ENCODE peak calls at places on chromosomes 5 and 9, in eight cellular contexts. O is hepatocyte; R is esophagus squamous epithelium; T is CD4-positive, alpha-beta memory T cell; U is mesendoderm; V is fibroblast of lung; D is psoas muscle; X is brain microvascular endothelial cell. C is an unnamed sample.
A peak's percentile ranks its signal among the peaks of the same experiment; 100 is the strongest.

GRCh38 chr5:53568868-53569267 is 8.4 kb downstream of the NDUFS4 start:
- DNase-seq in X (no peak), D (no peak), O (no peak), T (no peak), V (peak; percentile 14), R (no peak), U (no peak), C (no peak)

GRCh38 chr5:125700380-125700856 is 722.8 kb upstream of the GRAMD2B start:
- DNase-seq in V (peak; percentile 37), X (no peak), D (no peak), U (no peak), R (no peak), T (no peak), O (peak; percentile 29), C (no peak)

GRCh38 chr5:79853003-79853402 is 138.1 kb downstream of the MTX3 start:
- DNase-seq in T (no peak), D (no peak), O (no peak), U (no peak), X (no peak), V (no peak), R (no peak), C (no peak)

GRCh38 chr5:7047862-7048261 is 334.6 kb downstream of the TENT4A start:
- DNase-seq in R (no peak), V (no peak), O (peak; percentile 30), T (no peak), X (no peak), U (no peak), D (no peak), C (no peak)

GRCh38 chr9:87567047-87567446 is 69.4 kb downstream of the DAPK1 start:
- DNase-seq in V (no peak), T (no peak), R (no peak), O (no peak), X (no peak), D (no peak), U (peak; percentile 48), C (no peak)

GRCh38 chr5:83653669-83654068 is 67.0 kb downstream of the HAPLN1 start:
- DNase-seq in D (no peak), T (no peak), X (no peak), U (no peak), V (no peak), R (no peak), O (no peak), C (no peak)

GRCh38 chr9:128558431-128559310 is 6.3 kb downstream of the SPTAN1 start:
- DNase-seq in D (peak; percentile 85), V (peak; percentile 92), X (peak; percentile 95), U (peak; percentile 97), T (no peak), O (peak; percentile 77), R (no peak), C (peak; percentile 89)

GRCh38 chr9:6689893-6690634 is 44.5 kb upstream of the GLDC start:
- DNase-seq in T (no peak), X (no peak), U (no peak), D (no peak), O (no peak), R (no peak), V (no peak), C (no peak)

GRCh38 chr9:110655723-110656641 is 12.6 kb upstream of the MUSK start:
- DNase-seq in D (peak; percentile 56), T (no peak), V (peak; percentile 90), X (peak; percentile 14), O (no peak), U (no peak), R (no peak), C (no peak)

GRCh38 chr5:175620527-175620926 is 37.3 kb upstream of the HRH2 start:
- DNase-seq in O (no peak), V (no peak), D (no peak), U (no peak), T (no peak), R (no peak), X (no peak), C (no peak)

GRCh38 chr9:135219676-135220600 is 132.5 kb downstream of the OLFM1 start:
- DNase-seq in V (no peak), D (peak; percentile 16), T (no peak), O (no peak), R (no peak), U (no peak), X (no peak), C (no peak)

GRCh38 chr5:65867509-65868195 is 58.7 kb upstream of the ERBIN start:
- DNase-seq in T (peak; percentile 5), V (no peak), U (peak; percentile 51), D (no peak), O (no peak), R (no peak), X (peak; percentile 38), C (no peak)

GRCh38 chr9:69174645-69175487 is 789 bp downstream of the TJP2 start:
- DNase-seq in R (no peak), V (peak; percentile 93), O (peak; percentile 76), D (peak; percentile 75), T (no peak), X (peak; percentile 97), U (peak; percentile 74), C (peak; percentile 79)

GRCh38 chr9:101605547-101605946 is 10.8 kb upstream of the PPP3R2 start:
- DNase-seq in T (no peak), U (no peak), R (no peak), O (no peak), V (no peak), D (no peak), X (no peak), C (no peak)

GRCh38 chr9:36798350-36799065 is 225.8 kb downstream of the MELK start:
- DNase-seq in O (no peak), R (no peak), X (no peak), T (no peak), D (no peak), V (no peak), U (peak; percentile 38), C (no peak)

GRCh38 chr5:122906768-122907167 is 61.4 kb downstream of the SNX24 start:
- DNase-seq in U (peak; percentile 36), O (no peak), X (peak; percentile 60), V (peak; percentile 15), T (no peak), R (no peak), D (no peak), C (no peak)

GRCh38 chr9:124596172-124596839 is 89.1 kb upstream of the NR5A1 start:
- DNase-seq in T (no peak), D (no peak), O (no peak), V (no peak), X (no peak), U (no peak), R (no peak), C (no peak)

GRCh38 chr9:83582026-83582425 is 40.9 kb upstream of the IDNK start:
- DNase-seq in D (no peak), T (no peak), X (peak; percentile 57), U (no peak), V (peak; percentile 49), R (no peak), O (no peak), C (peak; percentile 40)

GRCh38 chr9:128124873-128125574 is 2.5 kb downstream of the PTGES2 start:
- DNase-seq in V (peak; percentile 54), U (peak; percentile 86), R (no peak), X (peak; percentile 39), D (peak; percentile 74), O (peak; percentile 76), T (no peak), C (no peak)

GRCh38 chr5:82815871-82816270 is 261.3 kb downstream of the TMEM167A start:
- DNase-seq in D (no peak), O (no peak), U (no peak), X (peak; percentile 37), V (peak; percentile 57), T (no peak), R (no peak), C (no peak)

GRCh38 chr9:91417602-91418218 is 5.9 kb downstream of the NFIL3 start:
- DNase-seq in O (no peak), V (peak; percentile 52), R (no peak), D (no peak), T (no peak), U (no peak), X (no peak), C (no peak)
- H3K4me3 ChIP-seq in O (no peak overlapping the region), V (no peak overlapping the region), R (no peak overlapping the region), D (peak overlapping the region; percentile 87), T (no peak overlapping the region), U (no peak overlapping the region), X (no peak overlapping the region), C (no peak overlapping the region)

GRCh38 chr9:113560621-113560915 is 97.0 kb downstream of the RGS3 start:
- DNase-seq in T (no peak), D (no peak), O (no peak), U (no peak), R (no peak), V (no peak), X (no peak), C (no peak)

GRCh38 chr9:113558632-113559502 is 95.3 kb downstream of the RGS3 start:
- DNase-seq in U (no peak), X (peak; percentile 67), T (no peak), O (peak; percentile 65), V (peak; percentile 98), D (peak; percentile 83), R (no peak), C (no peak)

GRCh38 chr9:113556877-113557593 is 93.5 kb downstream of the RGS3 start:
- DNase-seq in T (no peak), R (no peak), D (no peak), V (peak; percentile 49), U (no peak), X (no peak), O (no peak), C (no peak)

GRCh38 chr9:113562653-113563381 is 99.3 kb downstream of the RGS3 start:
- DNase-seq in V (no peak), T (no peak), D (peak; percentile 22), U (no peak), R (no peak), O (no peak), X (no peak), C (no peak)

GRCh38 chr9:113559834-113560620 is 96.5 kb downstream of the RGS3 start:
- DNase-seq in U (no peak), R (no peak), V (no peak), T (no peak), X (no peak), D (peak; percentile 46), O (no peak), C (no peak)
- H3K4me3 ChIP-seq in U (no peak overlapping the region), R (no peak overlapping the region), V (no peak overlapping the region), T (no peak overlapping the region), X (no peak overlapping the region), D (no peak overlapping the region), O (no peak overlapping the region), C (no peak overlapping the region)

GRCh38 chr5:177132504-177133118 is 962 bp upstream of the NSD1 start:
- DNase-seq in O (peak; percentile 47), V (peak; percentile 23), D (peak; percentile 69), R (no peak), T (no peak), X (no peak), U (peak; percentile 84), C (no peak)
- H3K4me3 ChIP-seq in O (peak overlapping the region; percentile 26), V (no peak overlapping the region), D (peak overlapping the region; percentile 93), R (peak overlapping the region; percentile 86), T (peak overlapping the region; percentile 47), X (peak overlapping the region; percentile 66), U (peak overlapping the region; percentile 88), C (peak overlapping the region; percentile 19)

DNA sequence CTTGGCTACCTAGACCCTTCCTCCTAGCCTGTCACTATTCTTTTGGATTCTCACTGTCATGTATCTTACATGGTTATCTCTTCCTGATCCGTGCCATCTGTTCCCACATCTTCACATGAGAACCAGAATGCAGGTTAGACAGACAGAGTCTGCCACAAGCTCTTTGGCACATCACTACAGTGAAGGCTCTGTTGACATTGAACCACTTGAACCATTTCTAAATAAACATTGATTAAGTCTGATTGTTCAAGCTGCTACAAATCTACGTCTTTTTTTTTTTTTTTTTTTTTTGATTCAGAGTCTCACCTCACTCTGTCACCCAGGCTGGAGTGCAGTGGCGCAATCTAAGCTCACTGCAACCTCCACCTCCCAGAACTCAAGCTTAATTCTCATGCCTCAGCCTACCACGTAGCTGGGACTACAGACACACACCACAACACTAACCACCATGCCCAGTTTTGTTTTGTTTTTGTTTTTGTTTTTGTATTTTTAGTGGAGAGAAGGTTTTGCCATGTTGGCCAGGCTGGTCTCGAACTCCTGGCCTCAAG is 85.1 kb upstream of the LRRTM2 start:
- DNase-seq in D (no peak), R (no peak), V (no peak), U (no peak), X (no peak), T (no peak), O (no peak), C (no peak)
- H3K4me3 ChIP-seq in D (no peak overlapping the region), R (no peak overlapping the region), V (no peak overlapping the region), U (no peak overlapping the region), X (no peak overlapping the region), T (no peak overlapping the region), O (no peak overlapping the region), C (no peak overlapping the region)